ENCODE peak calls at places on chromosomes 2 and 18, in four cellular contexts. X is trophoblast cell, Q is H1, E is IMR-90. Y is an unnamed sample.

GRCh38 chr2:21034156-21034971 is 9.5 kb downstream of the APOB start:
- DNase-seq in E (no peak), Q (no peak), X (no peak), Y (no peak)

GRCh38 chr18:23883277-23883790 is 131.2 kb upstream of the TTC39C start:
- DNase-seq in E (peak; percentile 7), X (no peak), Q (no peak), Y (no peak)

GRCh38 chr2:226711606-226712296 is 87.9 kb downstream of the IRS1 start:
- DNase-seq in E (no peak), Q (no peak), X (no peak), Y (no peak)

GRCh38 chr2:66070717-66071602 is 364.0 kb upstream of the MEIS1 start:
- DNase-seq in E (no peak), Q (no peak), X (no peak), Y (no peak)

GRCh38 chr18:73945130-73945792 is 202.4 kb downstream of the FBXO15 start:
- DNase-seq in X (no peak), E (peak; percentile 75), Q (no peak), Y (peak; percentile 49)

GRCh38 chr2:106537047-106537446 is 49.9 kb downstream of the CD8B2 start:
- DNase-seq in X (no peak), E (no peak), Q (no peak), Y (no peak)

GRCh38 chr18:7482342-7482741 is 84.8 kb upstream of the PTPRM start:
- DNase-seq in X (no peak), E (no peak), Q (no peak), Y (no peak)

GRCh38 chr18:27143580-27144287 is 41.4 kb downstream of the CHST9 start:
- DNase-seq in X (no peak), Q (peak; percentile 7), E (no peak), Y (no peak)

GRCh38 chr2:62014102-62014501 is 108.6 kb downstream of the COMMD1 start:
- DNase-seq in Q (no peak), E (peak; percentile 70), X (no peak), Y (peak; percentile 78)

GRCh38 chr2:204695506-204695905 is 150.2 kb downstream of the PARD3B start:
- DNase-seq in X (no peak), E (peak; percentile 44), Q (no peak), Y (peak; percentile 77)

GRCh38 chr18:48197819-48198218 is 211.4 kb downstream of the ZBTB7C start:
- DNase-seq in Q (no peak), E (no peak), X (no peak), Y (no peak)

GRCh38 chr2:105072039-105072438 is 34.2 kb downstream of the MRPS9 start:
- DNase-seq in Q (no peak), X (no peak), E (no peak), Y (no peak)

GRCh38 chr18:78980279-78980771 is 707 bp downstream of the SALL3 start:
- DNase-seq in Q (no peak), X (no peak), E (no peak), Y (no peak)

GRCh38 chr2:187078297-187078696 is 229.3 kb upstream of the ZSWIM2 start:
- DNase-seq in X (peak; percentile 5), E (peak; percentile 1), Q (no peak), Y (peak; percentile 14)

GRCh38 chr2:160612266-160612864 is 118.8 kb upstream of the RBMS1 start:
- DNase-seq in Q (no peak), E (peak; percentile 36), X (no peak), Y (peak; percentile 68)

GRCh38 chr2:237500681-237501424 is 13.8 kb downstream of the MLPH start:
- DNase-seq in X (peak; percentile 87), Q (peak; percentile 53), E (peak; percentile 100), Y (peak; percentile 100)

GRCh38 chr2:241772063-241772499 is 4.5 kb upstream of the GAL3ST2 start:
- DNase-seq in E (no peak), Q (no peak), X (no peak), Y (no peak)

GRCh38 chr2:45614330-45614729 is 3.3 kb upstream of the SRBD1 start:
- DNase-seq in X (no peak), Q (no peak), E (no peak), Y (no peak)

GRCh38 chr18:48412339-48412929 is 3.3 kb upstream of the ZBTB7C start:
- DNase-seq in X (peak; percentile 40), E (no peak), Q (no peak), Y (no peak)

GRCh38 chr2:151262629-151263028 is 966 bp upstream of the RBM43 start:
- DNase-seq in Q (no peak), X (no peak), E (no peak), Y (no peak)

GRCh38 chr2:33477473-33478468 is 1.3 kb downstream of the RASGRP3 start:
- DNase-seq in X (no peak), Q (no peak), E (no peak), Y (no peak)

GRCh38 chr2:214604861-214605260 is 194.0 kb downstream of the VWC2L start:
- DNase-seq in Q (peak; percentile 41), X (no peak), E (peak; percentile 85), Y (peak; percentile 90)

GRCh38 chr2:220227272-220227920 is 600.0 kb downstream of the SLC4A3 start:
- DNase-seq in X (no peak), E (peak; percentile 81), Q (no peak), Y (peak; percentile 82)

GRCh38 chr2:227870710-227871374 is 589 bp upstream of the DAW1 start:
- DNase-seq in X (peak; percentile 91), Q (no peak), E (peak; percentile 93), Y (peak; percentile 97)

GRCh38 chr2:118974103-118974911 is 32.3 kb downstream of the MARCO start:
- DNase-seq in Q (no peak), X (peak; percentile 85), E (peak; percentile 17), Y (no peak)

GRCh38 chr2:146894514-146894913 is 950.3 kb upstream of the ACVR2A start:
- DNase-seq in Q (no peak), E (no peak), X (no peak), Y (no peak)

GRCh38 chr18:54983041-54983686 is 23.9 kb upstream of the CCDC68 start:
- DNase-seq in E (peak; percentile 76), X (peak; percentile 23), Q (no peak), Y (peak; percentile 60)

GRCh38 chr2:138782378-138782777 is 2.2 kb upstream of the NXPH2 start:
- DNase-seq in X (no peak), Q (no peak), E (no peak), Y (no peak)

GRCh38 chr2:50645346-50645745 is 386.6 kb downstream of the NRXN1 start:
- DNase-seq in E (no peak), X (no peak), Q (no peak), Y (no peak)

GRCh38 chr2:42360493-42360889 is 526 bp downstream of the COX7A2L start:
- DNase-seq in Q (no peak), E (no peak), X (no peak), Y (no peak)

GRCh38 chr2:96427169-96427568 is 78.0 kb downstream of the NEURL3 start:
- DNase-seq in E (no peak), Q (no peak), X (no peak), Y (no peak)

GRCh38 chr18:51757525-51757924 is 560.0 kb upstream of the MEX3C start:
- DNase-seq in E (no peak), Q (no peak), X (no peak), Y (no peak)

GRCh38 chr2:17095340-17095739 is 422.9 kb downstream of the RAD51AP2 start:
- DNase-seq in X (no peak), Q (no peak), E (no peak), Y (no peak)

GRCh38 chr18:22106536-22107292 is 62.7 kb upstream of the GATA6 start:
- DNase-seq in Q (no peak), E (peak; percentile 6), X (peak; percentile 80), Y (peak; percentile 50)

GRCh38 chr2:61340242-61340641 is 130.6 kb downstream of the USP34 start:
- DNase-seq in E (peak; percentile 91), Q (no peak), X (no peak), Y (peak; percentile 23)

GRCh38 chr2:235859651-235860050 is 308.5 kb downstream of the GBX2 start:
- DNase-seq in Q (no peak), E (no peak), X (peak; percentile 3), Y (no peak)

GRCh38 chr2:185245216-185245615 is 493.4 kb upstream of the FSIP2 start:
- DNase-seq in E (no peak), Q (no peak), X (peak; percentile 52), Y (no peak)

GRCh38 chr2:128236491-128237035 is 82.1 kb downstream of the HS6ST1 start:
- DNase-seq in E (peak; percentile 94), X (peak; percentile 48), Q (no peak), Y (peak; percentile 97)

DNA sequence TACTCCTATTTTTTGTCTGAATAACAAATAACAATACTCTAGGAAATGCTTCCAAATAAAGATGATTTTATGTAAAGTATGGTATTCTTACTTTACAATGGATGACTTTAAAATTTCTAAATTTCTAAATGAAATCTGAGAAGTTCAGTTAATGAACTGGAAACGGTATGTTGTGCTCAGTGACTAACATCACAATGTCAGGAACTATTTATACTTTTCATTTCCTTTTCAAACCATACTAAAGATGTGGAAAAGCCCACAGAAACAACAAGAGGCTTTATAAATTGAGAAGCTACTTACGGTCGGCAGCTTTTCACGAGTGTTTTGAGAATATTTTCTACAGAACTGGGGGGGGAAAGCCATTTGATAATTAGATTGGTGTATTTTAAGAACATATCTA is 31.1 kb downstream of the PSME4 start:
- DNase-seq in X (no peak), E (peak; percentile 53), Q (no peak), Y (peak; percentile 46)
- H3K9ac ChIP-seq in X (no peak overlapping the region), E (no peak overlapping the region), Q (no peak overlapping the region), Y (no peak overlapping the region)

GRCh38 chr2:46706264-46706983 is 209.2 kb downstream of the MCFD2 start:
- DNase-seq in Q (no peak), X (no peak), E (peak; percentile 42), Y (no peak)
- H3K9ac ChIP-seq in Q (no peak overlapping the region), X (no peak overlapping the region), E (peak overlapping the region; percentile 40), Y (no peak overlapping the region)

DNA sequence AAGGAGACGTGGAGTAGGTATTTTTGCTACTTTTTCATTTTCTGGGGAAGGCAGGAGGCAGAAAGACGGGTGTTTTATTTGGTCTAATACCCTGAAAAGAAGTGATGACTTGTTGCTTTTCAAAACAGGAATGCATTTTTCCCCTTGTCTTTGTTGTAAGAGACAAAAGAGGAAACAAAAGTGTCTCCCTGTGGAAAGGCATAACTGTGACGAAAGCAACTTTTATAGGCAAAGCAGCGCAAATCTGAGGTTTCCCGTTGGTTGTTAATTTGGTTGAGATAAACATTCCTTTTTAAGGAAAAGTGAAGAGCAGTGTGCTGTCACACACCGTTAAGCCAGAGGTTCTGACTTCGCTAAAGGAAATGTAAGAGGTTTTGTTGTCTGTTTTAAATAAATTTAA is 3.4 kb downstream of the FZD7 start:
- DNase-seq in Q (no peak), E (peak; percentile 63), X (no peak), Y (peak; percentile 39)
- H3K9ac ChIP-seq in Q (peak overlapping the region; percentile 74), E (peak overlapping the region; percentile 94), X (no peak overlapping the region), Y (peak overlapping the region; percentile 80)

GRCh38 chr18:8990276-8991031 is 112.0 kb upstream of the NDUFV2 start:
- DNase-seq in E (no peak), X (no peak), Q (no peak), Y (peak; percentile 60)

GRCh38 chr18:8989855-8990254 is 112.6 kb upstream of the NDUFV2 start:
- DNase-seq in Q (no peak), E (no peak), X (no peak), Y (no peak)

GRCh38 chr18:8987250-8987649 is 115.2 kb upstream of the NDUFV2 start:
- DNase-seq in E (peak; percentile 23), Q (no peak), X (no peak), Y (peak; percentile 69)

GRCh38 chr18:8988262-8988871 is 114.1 kb upstream of the NDUFV2 start:
- DNase-seq in Q (peak; percentile 51), E (peak; percentile 69), X (peak; percentile 30), Y (no peak)

DNA sequence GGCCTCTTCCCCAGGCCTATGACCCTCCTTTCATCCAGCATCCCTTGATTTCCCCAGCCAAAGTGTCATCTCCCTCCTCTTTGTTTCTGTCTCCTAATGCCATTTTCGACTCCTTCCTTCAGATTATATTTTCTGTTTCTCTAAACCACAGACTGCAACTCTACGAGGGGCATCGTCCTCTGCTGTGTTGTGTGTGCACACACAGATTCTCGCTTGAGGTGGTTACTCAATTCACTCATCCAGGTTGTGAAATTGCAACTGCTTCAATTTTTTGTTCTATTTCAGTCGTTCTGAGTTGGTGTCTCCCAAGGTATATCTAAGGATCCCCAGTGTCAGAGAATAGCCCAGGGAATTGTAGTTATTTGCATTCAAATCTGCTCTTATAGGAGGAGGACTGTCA is 113.5 kb upstream of the NDUFV2 start:
- DNase-seq in E (no peak), Q (no peak), X (no peak), Y (no peak)
- H3K9ac ChIP-seq in E (no peak overlapping the region), Q (no peak overlapping the region), X (no peak overlapping the region), Y (no peak overlapping the region)

Y was measured in astrocyte.